ENCODE peak calls at places on chromosomes 13 and 19, in six cellular contexts. T is HCT116, R is BJ, Q is astrocyte of the spinal cord, A is spleen, I is left ventricle myocardium inferior. F is an unnamed sample.

GRCh38 chr19:940591-941291 is 14.9 kb downstream of the ARID3A start:
- DNase-seq in T (no peak), R (no peak), Q (peak; percentile 60), A (peak; percentile 91), I (peak; percentile 76), F (no peak)

GRCh38 chr13:49238621-49239020 is 9.1 kb upstream of the CDADC1 start:
- DNase-seq in T (no peak), R (no peak), Q (no peak), A (no peak), I (no peak), F (no peak)

GRCh38 chr19:44661205-44661604 is 10.1 kb upstream of the CEACAM19 start:
- DNase-seq in T (no peak), R (no peak), Q (no peak), A (no peak), I (no peak), F (no peak)

GRCh38 chr19:27974082-27974513 is 1238.9 kb downstream of the UQCRFS1 start:
- DNase-seq in T (no peak), R (no peak), Q (peak; percentile 24), A (no peak), I (no peak), F (peak; percentile 54)

GRCh38 chr19:35228177-35228930 is at the start of gene FAM187B:
- DNase-seq in T (no peak), R (no peak), Q (no peak), A (no peak), I (no peak), F (no peak)

GRCh38 chr13:99916366-99917103 is 55.0 kb downstream of the ZIC5 start:
- DNase-seq in T (peak; percentile 73), R (no peak), Q (peak; percentile 79), A (no peak), I (no peak), F (no peak)

GRCh38 chr19:588093-588742 is 1.5 kb upstream of the HCN2 start:
- DNase-seq in T (peak; percentile 69), R (peak; percentile 51), Q (peak; percentile 83), A (no peak), I (peak; percentile 79), F (peak; percentile 72)

GRCh38 chr19:15464394-15465385 is at the start of gene RASAL3:
- DNase-seq in T (no peak), R (no peak), Q (no peak), A (peak; percentile 92), I (no peak), F (no peak)

GRCh38 chr13:110677731-110678545 is 28.0 kb downstream of the CARS2 start:
- DNase-seq in T (no peak), R (no peak), Q (peak; percentile 22), A (peak; percentile 79), I (no peak), F (no peak)

GRCh38 chr19:6059396-6059947 is 50.8 kb downstream of the RFX2 start:
- DNase-seq in T (no peak), R (no peak), Q (no peak), A (no peak), I (no peak), F (no peak)

GRCh38 chr19:8897106-8897505 is 64.9 kb downstream of the MBD3L1 start:
- DNase-seq in T (no peak), R (no peak), Q (no peak), A (no peak), I (no peak), F (no peak)

GRCh38 chr13:33519561-33520479 is 234.3 kb upstream of the STARD13 start:
- DNase-seq in T (no peak), R (peak; percentile 87), Q (peak; percentile 90), A (no peak), I (no peak), F (no peak)

GRCh38 chr13:111967572-111968201 is 99.3 kb upstream of the SOX1 start:
- DNase-seq in T (no peak), R (no peak), Q (no peak), A (no peak), I (no peak), F (no peak)

GRCh38 chr19:38003427-38004099 is 96.6 kb downstream of the SIPA1L3 start:
- DNase-seq in T (no peak), R (no peak), Q (peak; percentile 94), A (peak; percentile 81), I (peak; percentile 68), F (peak; percentile 40)

GRCh38 chr13:76619631-76620030 is 266.6 kb downstream of the KCTD12 start:
- DNase-seq in T (no peak), R (no peak), Q (no peak), A (no peak), I (no peak), F (no peak)

GRCh38 chr13:39676315-39676876 is 20.9 kb downstream of the COG6 start:
- DNase-seq in T (peak; percentile 40), R (no peak), Q (peak; percentile 62), A (no peak), I (no peak), F (no peak)

GRCh38 chr13:33312150-33312908 is 26.8 kb upstream of the STARD13 start:
- DNase-seq in T (no peak), R (no peak), Q (peak; percentile 60), A (no peak), I (no peak), F (no peak)

GRCh38 chr13:54945978-54946377 is 1917.4 kb downstream of the OLFM4 start:
- DNase-seq in T (no peak), R (no peak), Q (no peak), A (no peak), I (no peak), F (no peak)

GRCh38 chr13:93244918-93245280 is 18.3 kb downstream of the GPC6 start:
- DNase-seq in T (no peak), R (no peak), Q (peak; percentile 41), A (no peak), I (no peak), F (no peak)

GRCh38 chr19:41861846-41862245 is 1.8 kb downstream of the RPS19 start:
- DNase-seq in T (no peak), R (no peak), Q (no peak), A (no peak), I (no peak), F (no peak)

GRCh38 chr13:34156841-34157365 is 339.0 kb downstream of the RFC3 start:
- DNase-seq in T (peak; percentile 92), R (peak; percentile 81), Q (peak; percentile 96), A (peak; percentile 67), I (peak; percentile 22), F (peak; percentile 7)

GRCh38 chr19:22783651-22784050 is 300 bp downstream of the ZNF99 start:
- DNase-seq in T (no peak), R (no peak), Q (no peak), A (no peak), I (no peak), F (no peak)

DNA sequence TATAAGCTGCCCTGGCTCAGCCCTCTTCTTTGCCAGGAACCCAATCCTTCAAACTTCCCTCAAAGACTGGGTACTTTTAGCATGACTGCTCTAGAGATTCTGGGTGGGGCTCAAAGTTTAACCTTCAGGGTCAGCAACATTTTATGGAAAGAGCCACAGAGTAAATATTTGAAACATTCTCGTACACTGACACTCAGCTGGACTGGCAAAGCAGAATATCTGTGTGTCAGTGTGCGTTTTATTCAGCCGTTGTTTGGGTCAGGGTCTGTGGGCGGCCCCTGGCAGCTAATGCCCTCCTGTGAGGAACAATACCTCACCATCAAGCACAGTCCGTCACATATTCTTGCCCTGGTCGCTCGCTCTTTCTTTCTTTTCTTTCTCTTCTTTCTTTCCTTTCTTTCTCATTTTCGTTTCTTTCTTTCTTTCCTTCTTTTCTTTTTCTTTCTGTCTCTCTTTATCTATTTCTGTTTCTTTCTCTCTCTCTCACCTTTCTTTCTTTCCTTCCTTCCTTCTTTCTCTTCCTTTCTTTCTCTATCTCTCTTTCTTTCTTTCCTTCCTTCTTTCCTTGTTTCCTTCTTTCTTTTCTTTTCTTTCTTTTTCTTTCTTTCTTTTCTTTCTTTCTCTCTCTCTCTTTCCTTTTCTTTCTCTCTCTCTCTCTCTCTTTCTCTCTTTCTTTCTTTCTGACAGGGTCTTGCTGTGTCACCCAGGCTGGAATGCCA is 10.7 kb downstream of the DPRX start:
- DNase-seq in T (no peak), R (no peak), Q (no peak), A (no peak), I (no peak), F (no peak)
- TF ChIP-seq CTCF in T (no peak), R (no peak), Q (no peak), A (no peak), I (no peak), F (no peak)

DNA sequence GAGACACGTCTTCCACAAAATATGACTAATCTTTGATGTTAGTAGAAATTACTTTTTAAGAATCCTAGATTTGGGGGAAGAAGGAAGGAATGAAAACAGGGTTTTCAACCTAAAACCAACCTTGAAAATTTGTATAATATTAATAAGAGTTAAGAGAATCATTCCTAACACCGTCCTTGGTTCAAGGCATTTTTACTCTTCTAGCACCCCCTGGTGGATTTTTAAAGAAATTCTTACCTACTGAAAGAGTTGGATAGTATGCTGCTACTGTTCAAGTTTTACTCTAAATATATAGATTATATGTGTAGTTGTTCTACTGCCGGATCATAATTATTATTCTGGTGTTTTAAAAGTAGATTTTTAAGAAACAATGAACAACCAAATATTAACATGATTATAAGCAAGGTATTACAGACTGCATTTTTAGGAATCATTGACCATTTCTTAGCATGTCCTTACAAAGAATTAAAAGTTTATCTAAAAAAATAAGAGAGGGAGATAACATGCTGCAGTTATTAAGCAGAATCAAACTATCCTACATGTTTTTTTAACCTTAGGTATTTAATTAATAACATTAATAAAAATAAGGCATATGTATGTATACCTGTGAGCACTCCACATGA is 7.4 kb upstream of the SLITRK6 start:
- DNase-seq in T (peak; percentile 28), R (no peak), Q (peak; percentile 69), A (no peak), I (no peak), F (peak; percentile 13)
- TF ChIP-seq CTCF in T (peak; percentile 50), R (peak; percentile 44), Q (peak; percentile 40), A (peak; percentile 59), I (peak; percentile 67), F (peak; percentile 79)

DNA sequence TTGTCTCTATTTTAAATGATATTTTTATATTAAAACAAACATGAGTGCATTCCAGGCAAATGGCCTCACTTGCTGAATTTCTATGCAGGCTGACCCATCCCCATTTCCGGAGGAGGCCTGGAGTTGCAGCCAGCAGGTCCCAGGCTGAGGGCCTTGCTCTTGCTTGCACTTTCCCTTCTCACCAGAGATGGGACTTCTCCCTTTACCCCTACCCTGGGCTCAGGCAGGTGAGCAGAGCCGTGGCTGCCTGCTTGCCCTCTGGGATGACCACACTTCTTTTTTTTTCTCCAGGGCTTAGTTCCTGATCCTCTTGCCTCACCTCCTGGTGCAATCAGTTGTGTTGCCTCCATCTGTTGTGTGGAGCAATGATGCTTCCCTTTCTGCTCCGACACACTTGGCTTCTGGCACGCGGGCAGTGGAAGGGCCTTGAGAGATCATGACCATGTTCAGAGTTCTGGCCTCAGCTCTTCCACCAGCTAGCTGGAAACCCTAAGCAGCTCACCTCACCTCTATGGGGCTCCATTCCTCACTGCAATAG is 11.1 kb upstream of the OLFM4 start:
- DNase-seq in T (no peak), R (no peak), Q (no peak), A (no peak), I (no peak), F (no peak)
- TF ChIP-seq CTCF in T (no peak), R (no peak), Q (no peak), A (no peak), I (no peak), F (no peak)

DNA sequence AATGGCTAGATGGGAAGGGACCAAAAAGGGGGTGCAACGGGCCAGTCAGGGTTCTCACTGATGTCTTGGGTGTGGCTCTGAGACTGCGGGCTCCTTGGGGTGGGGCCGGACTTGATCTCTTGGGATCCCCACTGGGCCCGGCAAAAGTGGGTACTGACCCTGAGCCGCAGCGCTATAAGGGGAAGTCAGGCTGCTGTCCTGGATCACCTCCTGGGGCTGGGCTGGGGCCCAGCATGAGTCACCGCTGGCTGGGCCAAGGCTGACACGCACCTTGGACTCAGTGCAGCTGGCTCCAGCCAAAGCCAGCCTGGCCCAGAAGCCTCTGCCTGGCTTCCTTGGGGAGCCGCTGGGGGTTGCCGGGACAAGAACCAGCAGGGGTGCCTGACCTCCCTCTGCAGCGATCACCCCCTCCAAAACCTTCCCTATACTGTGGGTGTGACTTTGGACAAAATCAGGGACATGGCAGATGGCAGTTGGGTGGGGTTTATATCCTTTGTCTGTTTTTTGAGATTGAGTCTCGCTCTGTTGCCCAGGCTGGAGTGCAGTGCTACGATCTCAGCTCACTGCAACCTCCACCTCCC is 614 bp upstream of the IQCN start:
- DNase-seq in T (no peak), R (peak; percentile 64), Q (peak; percentile 91), A (peak; percentile 83), I (peak; percentile 87), F (no peak)
- TF ChIP-seq CTCF in T (no peak), R (no peak), Q (no peak), A (no peak), I (peak; percentile 30), F (no peak)